ENCODE peak calls at places on chromosomes 6 and 20, in five cellular contexts. E is uterus, S is HepG2, Z is A549, M is Peyer's patch. N is an unnamed sample.
A peak's percentile ranks its signal among the peaks of the same experiment; 100 is the strongest.

GRCh38 chr6:46996860-46997641 is 45.1 kb downstream of the ADGRF1 start:
- DNase-seq in E (no peak), S (peak; percentile 49), Z (no peak), M (no peak), N (no peak)

GRCh38 chr20:37926612-37927011 is 23.7 kb downstream of the VSTM2L start:
- DNase-seq in E (no peak), S (no peak), Z (no peak), M (no peak), N (no peak)

GRCh38 chr6:50185006-50185405 is 135.3 kb upstream of the DEFB112 start:
- DNase-seq in E (no peak), S (peak; percentile 25), Z (peak; percentile 2), M (no peak), N (peak; percentile 11)

GRCh38 chr6:43378631-43379030 is 9.2 kb upstream of the ZNF318 start:
- DNase-seq in E (no peak), S (no peak), Z (no peak), M (no peak), N (no peak)

GRCh38 chr6:52566853-52567279 is 10.0 kb downstream of the TRAM2 start:
- DNase-seq in E (no peak), S (peak; percentile 58), Z (peak; percentile 83), M (no peak), N (no peak)

GRCh38 chr20:2653511-2654383 is 1.3 kb downstream of the NOP56 start:
- DNase-seq in E (no peak), S (no peak), Z (no peak), M (no peak), N (peak; percentile 33)

GRCh38 chr20:21719592-21720214 is 14.2 kb downstream of the PAX1 start:
- DNase-seq in E (peak; percentile 46), S (peak; percentile 68), Z (peak; percentile 78), M (peak; percentile 28), N (peak; percentile 69)

GRCh38 chr20:9775176-9775575 is 63.7 kb downstream of the PAK5 start:
- DNase-seq in E (no peak), S (no peak), Z (no peak), M (no peak), N (no peak)

GRCh38 chr6:143397229-143398222 is 53.0 kb downstream of the ADAT2 start:
- DNase-seq in E (peak; percentile 37), S (peak; percentile 99), Z (peak; percentile 68), M (no peak), N (no peak)

GRCh38 chr20:44526129-44526528 is 4.3 kb upstream of the SERINC3 start:
- DNase-seq in E (no peak), S (peak; percentile 46), Z (peak; percentile 41), M (no peak), N (peak; percentile 24)

GRCh38 chr6:35491558-35492541 is 5.0 kb downstream of the TEAD3 start:
- DNase-seq in E (no peak), S (no peak), Z (no peak), M (no peak), N (no peak)

GRCh38 chr6:161319231-161319630 is 45.4 kb upstream of the AGPAT4 start:
- DNase-seq in E (no peak), S (no peak), Z (no peak), M (no peak), N (no peak)

GRCh38 chr6:64170326-64170725 is 534.7 kb downstream of the PHF3 start:
- DNase-seq in E (no peak), S (no peak), Z (no peak), M (no peak), N (no peak)

GRCh38 chr6:25061289-25061945 is 125.7 kb upstream of the RIPOR2 start:
- DNase-seq in E (no peak), S (no peak), Z (no peak), M (no peak), N (no peak)

GRCh38 chr20:53677447-53678314 is 84.0 kb upstream of the ZNF217 start:
- DNase-seq in E (peak; percentile 41), S (peak; percentile 92), Z (peak; percentile 66), M (no peak), N (peak; percentile 74)

GRCh38 chr6:15535495-15536200 is 127.2 kb downstream of the DTNBP1 start:
- DNase-seq in E (no peak), S (no peak), Z (no peak), M (no peak), N (no peak)

GRCh38 chr6:30520480-30520992 is 31.2 kb downstream of the HLA-E start:
- DNase-seq in E (no peak), S (no peak), Z (no peak), M (no peak), N (no peak)

GRCh38 chr6:4355241-4355640 is 219.9 kb upstream of the ECI2 start:
- DNase-seq in E (no peak), S (no peak), Z (peak; percentile 84), M (no peak), N (no peak)

GRCh38 chr6:38443750-38444149 is 196.0 kb downstream of the BTBD9 start:
- DNase-seq in E (no peak), S (no peak), Z (no peak), M (no peak), N (peak; percentile 39)

GRCh38 chr20:37291724-37292126 is 2.3 kb downstream of the MANBAL start:
- DNase-seq in E (no peak), S (no peak), Z (no peak), M (no peak), N (no peak)

GRCh38 chr20:18003897-18004296 is 35.1 kb downstream of the MGME1 start:
- DNase-seq in E (no peak), S (no peak), Z (no peak), M (no peak), N (no peak)

GRCh38 chr6:137823826-137824501 is 43.1 kb upstream of the TNFAIP3 start:
- DNase-seq in E (peak; percentile 51), S (no peak), Z (peak; percentile 30), M (peak; percentile 58), N (peak; percentile 31)

GRCh38 chr6:119172813-119173212 is 94.3 kb upstream of the FAM184A start:
- DNase-seq in E (no peak), S (peak; percentile 67), Z (no peak), M (no peak), N (no peak)

GRCh38 chr6:32216998-32217397 is 6.9 kb downstream of the NOTCH4 start:
- DNase-seq in E (no peak), S (no peak), Z (no peak), M (no peak), N (no peak)

GRCh38 chr6:14337157-14337556 is 219.6 kb downstream of the CD83 start:
- DNase-seq in E (no peak), S (no peak), Z (no peak), M (no peak), N (no peak)

GRCh38 chr6:17001188-17001587 is 100.7 kb upstream of the STMND1 start:
- DNase-seq in E (no peak), S (no peak), Z (no peak), M (no peak), N (no peak)

GRCh38 chr6:36625161-36625919 is 31.2 kb downstream of the SRSF3 start:
- DNase-seq in E (peak; percentile 37), S (no peak), Z (no peak), M (no peak), N (no peak)

GRCh38 chr6:53476979-53477378 is 67.9 kb downstream of the GCLC start:
- DNase-seq in E (no peak), S (no peak), Z (no peak), M (no peak), N (no peak)

GRCh38 chr6:148968636-148969270 is 221.9 kb downstream of the UST start:
- DNase-seq in E (no peak), S (peak; percentile 20), Z (no peak), M (no peak), N (no peak)

GRCh38 chr20:57749131-57749690 is 39.4 kb upstream of the PMEPA1 start:
- DNase-seq in E (no peak), S (no peak), Z (no peak), M (no peak), N (no peak)

GRCh38 chr6:36127462-36128016 is 2.8 kb upstream of the MAPK13 start:
- DNase-seq in E (no peak), S (peak; percentile 77), Z (peak; percentile 62), M (no peak), N (no peak)

GRCh38 chr6:170205534-170206316 is 85.2 kb downstream of the DLL1 start:
- DNase-seq in E (no peak), S (no peak), Z (no peak), M (no peak), N (no peak)

GRCh38 chr6:3232017-3232838 is 4.8 kb upstream of the TUBB2B start:
- DNase-seq in E (no peak), S (no peak), Z (no peak), M (no peak), N (no peak)

GRCh38 chr6:6712258-6712978 is 123.9 kb downstream of the LY86 start:
- DNase-seq in E (no peak), S (peak; percentile 83), Z (peak; percentile 83), M (no peak), N (peak; percentile 77)

GRCh38 chr6:147567141-147567805 is 58.8 kb downstream of the SAMD5 start:
- DNase-seq in E (no peak), S (no peak), Z (no peak), M (no peak), N (no peak)

GRCh38 chr6:10465633-10466499 is 51.0 kb upstream of the TFAP2A start:
- DNase-seq in E (no peak), S (peak; percentile 44), Z (peak; percentile 72), M (no peak), N (peak; percentile 55)

GRCh38 chr20:50304501-50304856 is 113.8 kb downstream of the CEBPB start:
- DNase-seq in E (peak; percentile 88), S (no peak), Z (no peak), M (no peak), N (no peak)
- TF ChIP-seq POLR2A in E (no peak), S (no peak), Z (no peak), M (no peak), N (no peak)

GRCh38 chr6:11778648-11779307 is at the start of gene ADTRP:
- DNase-seq in E (no peak), S (no peak), Z (no peak), M (no peak), N (no peak)
- TF ChIP-seq POLR2A in E (no peak), S (no peak), Z (no peak), M (peak; percentile 58), N (no peak)

GRCh38 chr6:106788761-106789160 is 159.4 kb downstream of the QRSL1 start:
- DNase-seq in E (no peak), S (no peak), Z (no peak), M (no peak), N (no peak)
- TF ChIP-seq POLR2A in E (no peak), S (no peak), Z (no peak), M (no peak), N (no peak)

GRCh38 chr20:31869673-31869941 is 720 bp downstream of the DUSP15 start:
- DNase-seq in E (no peak), S (no peak), Z (no peak), M (no peak), N (no peak)

GRCh38 chr20:31868853-31869672 is 1.3 kb downstream of the DUSP15 start:
- DNase-seq in E (no peak), S (no peak), Z (no peak), M (no peak), N (no peak)

GRCh38 chr20:31871602-31871954 is 1.1 kb downstream of the TTLL9 start:
- DNase-seq in E (no peak), S (no peak), Z (no peak), M (no peak), N (no peak)

GRCh38 chr20:31870703-31871601 is 518 bp downstream of the TTLL9 start:
- DNase-seq in E (no peak), S (no peak), Z (no peak), M (no peak), N (no peak)

GRCh38 chr20:31869942-31870702 is at the start of the genes DUSP15 and TTLL9:
- DNase-seq in E (no peak), S (no peak), Z (no peak), M (no peak), N (no peak)
- TF ChIP-seq POLR2A in E (no peak), S (no peak), Z (no peak), M (no peak), N (no peak)

N was measured in erythroblast.